ENCODE peak calls at places on chromosomes 13 and 19, in four cellular contexts. I is psoas muscle, X is AG10803, R is astrocyte of the cerebellum. Y is an unnamed sample.

GRCh38 chr13:36998624-36999041 is 507 bp downstream of the ALG5 start:
- DNase-seq in I (peak; percentile 19), X (peak; percentile 5), R (no peak), Y (no peak)

GRCh38 chr19:23822735-23823134 is 64.0 kb upstream of the ZNF681 start:
- DNase-seq in I (no peak), X (no peak), R (no peak), Y (no peak)

GRCh38 chr13:98267080-98267912 is 90.2 kb upstream of the RNF113B start:
- DNase-seq in I (no peak), X (no peak), R (no peak), Y (no peak)

GRCh38 chr19:2560369-2560768 is 84.4 kb downstream of the GADD45B start:
- DNase-seq in I (no peak), X (no peak), R (no peak), Y (no peak)

GRCh38 chr13:97226788-97227627 is 4.9 kb downstream of the MBNL2 start:
- DNase-seq in I (no peak), X (no peak), R (no peak), Y (no peak)

GRCh38 chr13:46745062-46745461 is 51.9 kb downstream of the ESD start:
- DNase-seq in I (no peak), X (no peak), R (no peak), Y (no peak)

GRCh38 chr19:41328818-41329220 is 18.8 kb downstream of the CCDC97 start:
- DNase-seq in I (no peak), X (no peak), R (no peak), Y (no peak)

GRCh38 chr13:35283856-35284255 is 192.6 kb downstream of the MAB21L1 start:
- DNase-seq in I (no peak), X (peak; percentile 22), R (no peak), Y (no peak)

GRCh38 chr13:95480131-95480545 is 72.4 kb upstream of the CLDN10 start:
- DNase-seq in I (peak; percentile 20), X (no peak), R (no peak), Y (no peak)

GRCh38 chr13:30159446-30159839 is 147.9 kb downstream of the KATNAL1 start:
- DNase-seq in I (no peak), X (peak; percentile 75), R (peak; percentile 82), Y (no peak)

GRCh38 chr13:107808388-107808787 is 406.9 kb downstream of the LIG4 start:
- DNase-seq in I (no peak), X (no peak), R (no peak), Y (no peak)

GRCh38 chr19:16185925-16186234 is 670 bp downstream of the FAM32A start:
- DNase-seq in I (no peak), X (peak; percentile 43), R (no peak), Y (no peak)

GRCh38 chr13:85638265-85638664 is 161.0 kb downstream of the SLITRK6 start:
- DNase-seq in I (no peak), X (no peak), R (no peak), Y (no peak)

GRCh38 chr19:44356383-44357111 is at the start of gene ZNF112:
- DNase-seq in I (peak; percentile 80), X (peak; percentile 89), R (peak; percentile 84), Y (peak; percentile 72)

GRCh38 chr19:40410030-40410389 is 3.2 kb downstream of the PRX start:
- DNase-seq in I (no peak), X (no peak), R (no peak), Y (no peak)

GRCh38 chr19:41223431-41224234 is 4.6 kb downstream of the AXL start:
- DNase-seq in I (peak; percentile 57), X (peak; percentile 83), R (peak; percentile 42), Y (peak; percentile 89)

GRCh38 chr19:40798997-40799557 is at the start of gene EGLN2:
- DNase-seq in I (no peak), X (no peak), R (no peak), Y (no peak)

GRCh38 chr13:24271611-24272451 is 37.5 kb upstream of the C1QTNF9 start:
- DNase-seq in I (peak; percentile 48), X (peak; percentile 77), R (peak; percentile 78), Y (peak; percentile 52)

GRCh38 chr19:46009530-46010510 is 13.0 kb downstream of the PGLYRP1 start:
- DNase-seq in I (peak; percentile 67), X (peak; percentile 55), R (peak; percentile 41), Y (no peak)

DNA sequence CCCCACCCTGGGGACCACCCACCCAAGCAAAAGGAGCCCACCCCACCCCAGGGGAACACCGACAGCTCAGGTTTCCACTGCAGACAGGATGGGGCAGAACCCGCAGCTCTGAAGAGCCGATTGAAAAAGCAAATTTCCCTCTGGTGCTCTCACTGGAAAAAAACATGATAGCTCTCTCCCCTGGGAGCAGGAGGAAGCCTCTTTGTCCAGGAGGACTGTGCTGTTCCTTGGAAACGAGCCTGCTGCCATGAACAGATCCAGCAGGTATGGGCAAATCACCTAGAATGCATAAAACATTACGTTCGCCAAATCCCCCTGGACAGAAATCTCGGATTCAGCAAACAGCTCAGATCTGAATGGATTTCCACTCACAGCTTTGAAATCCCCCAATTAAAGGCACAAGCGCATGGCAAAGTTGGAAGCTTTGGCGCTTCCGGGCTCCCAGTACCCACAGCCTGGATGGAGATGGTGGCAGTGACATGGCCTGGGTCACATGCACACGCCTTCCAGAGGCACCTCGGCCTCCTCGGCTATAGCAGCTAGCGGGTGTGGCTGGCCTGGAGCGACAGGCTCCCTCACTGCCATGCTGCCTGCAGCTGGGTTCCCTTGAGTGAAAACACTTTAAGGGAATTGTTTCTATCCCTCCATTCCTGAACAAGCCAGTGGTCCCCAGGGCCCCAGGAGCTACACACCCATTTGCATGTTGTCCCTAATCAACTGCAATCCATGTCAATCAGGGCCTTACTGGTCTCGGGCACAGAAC is 59.1 kb downstream of the CEBPG start:
- DNase-seq in I (no peak), X (no peak), R (no peak), Y (no peak)
- H3K4me3 ChIP-seq in I (no peak overlapping the region), X (no peak overlapping the region), R (no peak overlapping the region), Y (no peak overlapping the region)

GRCh38 chr19:17678836-17679235 is 9.3 kb downstream of the UNC13A start:
- DNase-seq in I (no peak), X (no peak), R (no peak), Y (no peak)

GRCh38 chr19:17673937-17674799 is 14.0 kb downstream of the UNC13A start:
- DNase-seq in I (no peak), X (no peak), R (no peak), Y (no peak)

GRCh38 chr19:17676295-17676694 is 11.9 kb downstream of the UNC13A start:
- DNase-seq in I (no peak), X (no peak), R (no peak), Y (no peak)

GRCh38 chr19:17679526-17680234 is 8.5 kb downstream of the UNC13A start:
- DNase-seq in I (no peak), X (no peak), R (no peak), Y (no peak)

DNA sequence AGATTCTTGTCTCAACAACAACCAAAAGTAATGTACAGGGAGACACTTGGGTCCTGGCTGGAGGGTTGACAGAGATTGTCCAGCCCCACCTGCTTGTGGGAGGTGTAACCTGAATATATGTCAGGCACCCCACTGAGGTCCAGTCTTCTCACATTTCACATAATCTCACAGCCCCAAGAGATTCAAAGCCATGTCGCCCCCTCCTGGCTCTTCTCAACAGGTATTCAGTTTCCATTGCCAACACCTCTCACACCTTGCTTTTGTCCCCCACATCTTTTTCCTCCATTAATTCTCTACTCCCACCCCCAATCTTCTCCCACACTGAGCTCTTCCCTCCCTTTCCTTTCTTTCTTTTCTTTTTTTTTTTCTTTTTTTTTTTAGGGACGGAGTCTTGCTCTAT is 11.2 kb downstream of the UNC13A start:
- DNase-seq in I (no peak), X (no peak), R (no peak), Y (no peak)
- TF ChIP-seq CTCF in I (no peak), X (no peak), R (no peak), Y (peak; percentile 36)

GRCh38 chr19:51688665-51689571 is 4.2 kb upstream of the SPACA6 start:
- DNase-seq in I (peak; percentile 92), X (peak; percentile 97), R (peak; percentile 88), Y (peak; percentile 78)
- H3K4me3 ChIP-seq in I (peak overlapping the region; percentile 86), X (peak overlapping the region; percentile 98), R (peak overlapping the region; percentile 96), Y (peak overlapping the region; percentile 75)

DNA sequence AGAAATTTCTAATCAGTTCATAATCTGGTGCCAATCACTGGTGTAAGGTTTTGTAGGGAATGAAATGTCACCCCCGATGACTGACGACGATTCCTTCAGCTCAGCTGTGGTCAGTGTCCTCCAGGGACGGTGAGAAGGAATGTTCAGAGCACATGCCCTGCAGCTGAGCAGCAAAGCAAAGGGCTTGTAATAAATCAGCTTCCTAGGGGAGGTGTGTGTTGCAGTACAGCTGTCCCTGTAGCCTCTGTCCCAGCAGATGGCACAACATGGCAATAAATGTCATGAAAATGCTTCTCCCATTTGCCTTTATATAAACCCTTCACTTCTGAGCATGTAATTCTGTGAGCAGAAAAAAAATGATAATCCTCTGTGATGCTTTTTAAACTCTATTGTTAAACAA is 102.4 kb downstream of the FAM216B start:
- DNase-seq in I (no peak), X (peak; percentile 84), R (no peak), Y (no peak)
- TF ChIP-seq CTCF in I (peak; percentile 22), X (peak; percentile 50), R (peak; percentile 7), Y (peak; percentile 35)

DNA sequence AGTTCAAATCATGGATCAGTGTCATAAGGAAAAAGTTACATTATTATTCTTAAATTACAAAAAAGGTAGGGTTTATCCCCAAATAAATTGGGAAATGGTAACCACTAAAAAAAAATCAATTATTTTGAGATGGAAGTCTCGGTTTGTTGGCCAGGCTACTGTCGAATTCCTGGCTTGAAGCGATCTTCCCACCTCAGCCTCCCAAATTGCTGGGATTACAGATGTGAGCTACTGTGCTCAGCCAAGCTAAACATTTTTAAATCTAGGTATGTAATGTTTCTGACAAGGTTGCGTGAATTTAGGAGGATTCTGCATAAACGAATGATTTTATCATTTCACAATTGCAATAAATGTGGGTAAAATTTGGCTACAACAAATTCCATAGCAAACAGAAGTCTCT is 2.0 kb downstream of the NAA16 start:
- DNase-seq in I (no peak), X (no peak), R (no peak), Y (no peak)
- H3K4me3 ChIP-seq in I (peak overlapping the region; percentile 98), X (peak overlapping the region; percentile 88), R (peak overlapping the region; percentile 80), Y (peak overlapping the region; percentile 94)

DNA sequence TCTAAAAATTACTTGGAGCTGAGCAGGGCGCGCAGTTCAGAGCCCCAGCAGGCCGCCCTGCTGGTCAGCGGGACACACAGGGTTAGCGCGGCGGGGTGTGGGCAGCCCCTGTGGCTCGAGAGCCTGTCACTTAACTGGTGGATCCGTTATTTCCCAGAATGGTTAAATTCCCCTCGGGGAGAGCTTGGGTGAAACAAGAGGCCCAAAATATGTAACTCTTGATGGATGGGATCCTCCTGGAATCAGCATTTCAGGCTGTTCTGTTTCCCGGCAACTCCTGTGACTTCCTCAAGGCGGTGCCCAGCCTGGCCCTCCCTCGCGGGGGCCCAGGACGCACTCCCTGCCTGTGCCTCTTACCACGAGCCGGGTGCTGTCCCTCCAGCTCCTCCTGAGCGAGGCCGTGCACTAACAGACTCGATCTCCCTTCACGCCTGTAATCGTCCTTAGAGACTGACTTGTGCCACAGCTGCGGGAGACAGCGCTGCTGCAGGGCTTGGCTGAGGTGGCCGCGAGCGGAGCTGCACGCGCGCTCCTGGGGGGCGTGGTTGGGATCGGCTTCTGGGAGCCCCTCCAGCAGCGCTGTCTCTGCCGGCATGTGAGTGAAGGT is 9.7 kb downstream of the PTBP1 start:
- DNase-seq in I (no peak), X (no peak), R (no peak), Y (no peak)
- TF ChIP-seq CTCF in I (no peak), X (no peak), R (no peak), Y (no peak)

GRCh38 chr19:339262-339887 is 5.2 kb downstream of the MIER2 start:
- DNase-seq in I (no peak), X (no peak), R (no peak), Y (peak; percentile 69)
- H3K4me3 ChIP-seq in I (no peak overlapping the region), X (no peak overlapping the region), R (no peak overlapping the region), Y (no peak overlapping the region)

Y was measured in retinal pigment epithelial cell.